ENCODE peak calls at places on chromosomes 2 and 18, in seven cellular contexts. One of them, this sample, is unnamed.

GRCh38 chr2:195561205-195562032 is 95.6 kb upstream of the SLC39A10 start:
- DNase-seq in T-helper 2 cell: no peak
- DNase-seq in mesendoderm: no peak
- DNase-seq in activated T-cell treated with anti-CD3 and anti-CD28 coated beads for 48 hours: no peak
- DNase-seq in right atrium auricular region: no peak
- DNase-seq in NCI-H2081: no peak
- DNase-seq in GM13977: peak
- DNase-seq in this sample: peak

GRCh38 chr2:101736861-101737291 is 39.4 kb downstream of the MAP4K4 start:
- DNase-seq in T-helper 2 cell: no peak
- DNase-seq in mesendoderm: no peak
- DNase-seq in activated T-cell treated with anti-CD3 and anti-CD28 coated beads for 48 hours: no peak
- DNase-seq in right atrium auricular region: no peak
- DNase-seq in NCI-H2081: no peak
- DNase-seq in GM13977: no peak
- DNase-seq in this sample: peak

GRCh38 chr2:176170606-176171005 is 13.5 kb downstream of the HOXD3 start:
- DNase-seq in T-helper 2 cell: no peak
- DNase-seq in mesendoderm: no peak
- DNase-seq in activated T-cell treated with anti-CD3 and anti-CD28 coated beads for 48 hours: no peak
- DNase-seq in right atrium auricular region: no peak
- DNase-seq in NCI-H2081: peak
- DNase-seq in GM13977: no peak
- DNase-seq in this sample: no peak

GRCh38 chr18:3162181-3162580 is 57.6 kb downstream of the MYOM1 start:
- DNase-seq in T-helper 2 cell: no peak
- DNase-seq in mesendoderm: no peak
- DNase-seq in activated T-cell treated with anti-CD3 and anti-CD28 coated beads for 48 hours: no peak
- DNase-seq in right atrium auricular region: no peak
- DNase-seq in NCI-H2081: no peak
- DNase-seq in GM13977: no peak
- DNase-seq in this sample: no peak

GRCh38 chr18:35695384-35695783 is 113.8 kb downstream of the GALNT1 start:
- DNase-seq in T-helper 2 cell: no peak
- DNase-seq in mesendoderm: no peak
- DNase-seq in activated T-cell treated with anti-CD3 and anti-CD28 coated beads for 48 hours: no peak
- DNase-seq in right atrium auricular region: no peak
- DNase-seq in NCI-H2081: no peak
- DNase-seq in GM13977: no peak
- DNase-seq in this sample: no peak

GRCh38 chr2:48113767-48114166 is 207.5 kb upstream of the FBXO11 start:
- DNase-seq in T-helper 2 cell: no peak
- DNase-seq in mesendoderm: no peak
- DNase-seq in activated T-cell treated with anti-CD3 and anti-CD28 coated beads for 48 hours: no peak
- DNase-seq in right atrium auricular region: no peak
- DNase-seq in NCI-H2081: no peak
- DNase-seq in GM13977: no peak
- DNase-seq in this sample: no peak

GRCh38 chr2:228522276-228522675 is 340.8 kb upstream of the SPHKAP start:
- DNase-seq in T-helper 2 cell: no peak
- DNase-seq in mesendoderm: no peak
- DNase-seq in activated T-cell treated with anti-CD3 and anti-CD28 coated beads for 48 hours: no peak
- DNase-seq in right atrium auricular region: no peak
- DNase-seq in NCI-H2081: no peak
- DNase-seq in GM13977: no peak
- DNase-seq in this sample: no peak

GRCh38 chr2:227783404-227784138 is 30.1 kb upstream of the CCL20 start:
- DNase-seq in T-helper 2 cell: peak
- DNase-seq in mesendoderm: no peak
- DNase-seq in activated T-cell treated with anti-CD3 and anti-CD28 coated beads for 48 hours: no peak
- DNase-seq in right atrium auricular region: peak
- DNase-seq in NCI-H2081: no peak
- DNase-seq in GM13977: peak
- DNase-seq in this sample: no peak

GRCh38 chr2:241410739-241411176 is 54.7 kb downstream of the FARP2 start:
- DNase-seq in T-helper 2 cell: no peak
- DNase-seq in mesendoderm: no peak
- DNase-seq in activated T-cell treated with anti-CD3 and anti-CD28 coated beads for 48 hours: no peak
- DNase-seq in right atrium auricular region: no peak
- DNase-seq in NCI-H2081: no peak
- DNase-seq in GM13977: no peak
- DNase-seq in this sample: no peak

GRCh38 chr2:239370403-239370802 is 30.4 kb downstream of the HDAC4 start:
- DNase-seq in T-helper 2 cell: no peak
- DNase-seq in mesendoderm: no peak
- DNase-seq in activated T-cell treated with anti-CD3 and anti-CD28 coated beads for 48 hours: no peak
- DNase-seq in right atrium auricular region: no peak
- DNase-seq in NCI-H2081: no peak
- DNase-seq in GM13977: no peak
- DNase-seq in this sample: peak

GRCh38 chr2:146806295-146807005 is 1038.4 kb upstream of the ACVR2A start:
- DNase-seq in T-helper 2 cell: no peak
- DNase-seq in mesendoderm: no peak
- DNase-seq in activated T-cell treated with anti-CD3 and anti-CD28 coated beads for 48 hours: no peak
- DNase-seq in right atrium auricular region: no peak
- DNase-seq in NCI-H2081: no peak
- DNase-seq in GM13977: no peak
- DNase-seq in this sample: no peak

GRCh38 chr2:3483986-3484960 is 35.1 kb downstream of the ADI1 start:
- DNase-seq in T-helper 2 cell: no peak
- DNase-seq in mesendoderm: no peak
- DNase-seq in activated T-cell treated with anti-CD3 and anti-CD28 coated beads for 48 hours: no peak
- DNase-seq in right atrium auricular region: no peak
- DNase-seq in NCI-H2081: no peak
- DNase-seq in GM13977: no peak
- DNase-seq in this sample: no peak

GRCh38 chr2:171811229-171811628 is 82.8 kb downstream of the SLC25A12 start:
- DNase-seq in T-helper 2 cell: no peak
- DNase-seq in mesendoderm: peak
- DNase-seq in activated T-cell treated with anti-CD3 and anti-CD28 coated beads for 48 hours: no peak
- DNase-seq in right atrium auricular region: no peak
- DNase-seq in NCI-H2081: peak
- DNase-seq in GM13977: peak
- DNase-seq in this sample: peak

GRCh38 chr18:48929212-48929612 is 21.6 kb downstream of the SMAD7 start:
- DNase-seq in T-helper 2 cell: no peak
- DNase-seq in mesendoderm: peak
- DNase-seq in activated T-cell treated with anti-CD3 and anti-CD28 coated beads for 48 hours: no peak
- DNase-seq in right atrium auricular region: no peak
- DNase-seq in NCI-H2081: no peak
- DNase-seq in GM13977: no peak
- DNase-seq in this sample: no peak

GRCh38 chr2:69565431-69565839 is 78.1 kb downstream of the AAK1 start:
- DNase-seq in T-helper 2 cell: peak
- DNase-seq in mesendoderm: peak
- DNase-seq in activated T-cell treated with anti-CD3 and anti-CD28 coated beads for 48 hours: peak
- DNase-seq in right atrium auricular region: no peak
- DNase-seq in NCI-H2081: peak
- DNase-seq in GM13977: peak
- DNase-seq in this sample: no peak

GRCh38 chr18:31303771-31304170 is 14.2 kb upstream of the DSG1 start:
- DNase-seq in T-helper 2 cell: no peak
- DNase-seq in mesendoderm: no peak
- DNase-seq in activated T-cell treated with anti-CD3 and anti-CD28 coated beads for 48 hours: no peak
- DNase-seq in right atrium auricular region: no peak
- DNase-seq in NCI-H2081: no peak
- DNase-seq in GM13977: no peak
- DNase-seq in this sample: no peak

GRCh38 chr2:133525090-133525489 is 43.2 kb downstream of the NCKAP5 start:
- DNase-seq in T-helper 2 cell: no peak
- DNase-seq in mesendoderm: no peak
- DNase-seq in activated T-cell treated with anti-CD3 and anti-CD28 coated beads for 48 hours: no peak
- DNase-seq in right atrium auricular region: no peak
- DNase-seq in NCI-H2081: no peak
- DNase-seq in GM13977: no peak
- DNase-seq in this sample: no peak

GRCh38 chr18:34114996-34115395 is 109.7 kb downstream of the NOL4 start:
- DNase-seq in T-helper 2 cell: no peak
- DNase-seq in mesendoderm: peak
- DNase-seq in activated T-cell treated with anti-CD3 and anti-CD28 coated beads for 48 hours: no peak
- DNase-seq in right atrium auricular region: no peak
- DNase-seq in NCI-H2081: no peak
- DNase-seq in GM13977: no peak
- DNase-seq in this sample: no peak

GRCh38 chr2:158629116-158629515 is 166.0 kb upstream of the DAPL1 start:
- DNase-seq in T-helper 2 cell: no peak
- DNase-seq in mesendoderm: no peak
- DNase-seq in activated T-cell treated with anti-CD3 and anti-CD28 coated beads for 48 hours: no peak
- DNase-seq in right atrium auricular region: no peak
- DNase-seq in NCI-H2081: no peak
- DNase-seq in GM13977: no peak
- DNase-seq in this sample: no peak

GRCh38 chr2:218850796-218851195 is 8.8 kb upstream of the WNT6 start:
- DNase-seq in T-helper 2 cell: no peak
- DNase-seq in mesendoderm: no peak
- DNase-seq in activated T-cell treated with anti-CD3 and anti-CD28 coated beads for 48 hours: no peak
- DNase-seq in right atrium auricular region: no peak
- DNase-seq in NCI-H2081: no peak
- DNase-seq in GM13977: no peak
- DNase-seq in this sample: no peak

GRCh38 chr2:238247002-238247822 is 7.4 kb upstream of the HES6 start:
- DNase-seq in T-helper 2 cell: no peak
- DNase-seq in mesendoderm: no peak
- DNase-seq in activated T-cell treated with anti-CD3 and anti-CD28 coated beads for 48 hours: no peak
- DNase-seq in right atrium auricular region: no peak
- DNase-seq in NCI-H2081: no peak
- DNase-seq in GM13977: no peak
- DNase-seq in this sample: no peak

GRCh38 chr18:27428716-27429475 is 243.8 kb upstream of the CHST9 start:
- DNase-seq in T-helper 2 cell: no peak
- DNase-seq in mesendoderm: no peak
- DNase-seq in activated T-cell treated with anti-CD3 and anti-CD28 coated beads for 48 hours: no peak
- DNase-seq in right atrium auricular region: no peak
- DNase-seq in NCI-H2081: no peak
- DNase-seq in GM13977: no peak
- DNase-seq in this sample: no peak

GRCh38 chr2:189657867-189658266 is 3.4 kb upstream of the ASNSD1 start:
- DNase-seq in T-helper 2 cell: peak
- DNase-seq in mesendoderm: peak
- DNase-seq in activated T-cell treated with anti-CD3 and anti-CD28 coated beads for 48 hours: no peak
- DNase-seq in right atrium auricular region: no peak
- DNase-seq in NCI-H2081: no peak
- DNase-seq in GM13977: peak
- DNase-seq in this sample: peak

GRCh38 chr2:127324635-127325034 is 30.7 kb upstream of the ERCC3 start:
- DNase-seq in T-helper 2 cell: no peak
- DNase-seq in mesendoderm: peak
- DNase-seq in activated T-cell treated with anti-CD3 and anti-CD28 coated beads for 48 hours: no peak
- DNase-seq in right atrium auricular region: no peak
- DNase-seq in NCI-H2081: no peak
- DNase-seq in GM13977: no peak
- DNase-seq in this sample: peak

GRCh38 chr2:2735041-2735440 is 404.0 kb upstream of the MYT1L start:
- DNase-seq in T-helper 2 cell: no peak
- DNase-seq in mesendoderm: peak
- DNase-seq in activated T-cell treated with anti-CD3 and anti-CD28 coated beads for 48 hours: no peak
- DNase-seq in right atrium auricular region: no peak
- DNase-seq in NCI-H2081: peak
- DNase-seq in GM13977: no peak
- DNase-seq in this sample: no peak

GRCh38 chr2:128812183-128812940 is 493.7 kb upstream of the HS6ST1 start:
- DNase-seq in T-helper 2 cell: no peak
- DNase-seq in mesendoderm: no peak
- DNase-seq in activated T-cell treated with anti-CD3 and anti-CD28 coated beads for 48 hours: no peak
- DNase-seq in right atrium auricular region: no peak
- DNase-seq in NCI-H2081: no peak
- DNase-seq in GM13977: no peak
- DNase-seq in this sample: no peak

GRCh38 chr2:241803387-241804325 is 5.3 kb upstream of the NEU4 start:
- DNase-seq in T-helper 2 cell: peak
- DNase-seq in mesendoderm: no peak
- DNase-seq in activated T-cell treated with anti-CD3 and anti-CD28 coated beads for 48 hours: peak
- DNase-seq in right atrium auricular region: no peak
- DNase-seq in NCI-H2081: peak
- DNase-seq in GM13977: peak
- DNase-seq in this sample: peak

GRCh38 chr2:225100856-225101294 is 58.6 kb upstream of the DOCK10 start:
- DNase-seq in T-helper 2 cell: no peak
- DNase-seq in mesendoderm: peak
- DNase-seq in activated T-cell treated with anti-CD3 and anti-CD28 coated beads for 48 hours: no peak
- DNase-seq in right atrium auricular region: no peak
- DNase-seq in NCI-H2081: no peak
- DNase-seq in GM13977: no peak
- DNase-seq in this sample: peak

GRCh38 chr2:228681426-228681825 is 499.9 kb upstream of the SPHKAP start:
- DNase-seq in T-helper 2 cell: no peak
- DNase-seq in mesendoderm: peak
- DNase-seq in activated T-cell treated with anti-CD3 and anti-CD28 coated beads for 48 hours: no peak
- DNase-seq in right atrium auricular region: no peak
- DNase-seq in NCI-H2081: no peak
- DNase-seq in GM13977: no peak
- DNase-seq in this sample: peak